ENCODE peak calls at places on chromosomes 7 and 10, in six cellular contexts. L is amniotic epithelial cell, J is lower lobe of right lung, X is left cardiac atrium, M is DND-41, D is ELR. I is an unnamed sample.

GRCh38 chr10:61987951-61988379 is 86.5 kb downstream of the ARID5B start:
- DNase-seq in X (no peak), M (no peak), J (no peak), L (no peak), D (no peak), I (no peak)

GRCh38 chr7:104627516-104627915 is 299.1 kb downstream of the LHFPL3 start:
- DNase-seq in J (no peak), M (peak), D (peak), L (peak), X (no peak), I (no peak)

GRCh38 chr7:4282434-4283223 is 399.5 kb upstream of the FOXK1 start:
- DNase-seq in L (no peak), D (peak), J (no peak), X (no peak), M (no peak), I (no peak)

GRCh38 chr7:112858838-112859237 is 68.6 kb upstream of the TMEM168 start:
- DNase-seq in M (no peak), X (no peak), D (no peak), L (no peak), J (no peak), I (no peak)

GRCh38 chr7:39595102-39595620 is 28.2 kb upstream of the RALA start:
- DNase-seq in X (no peak), J (no peak), D (no peak), L (peak), M (no peak), I (no peak)

GRCh38 chr7:85001493-85002345 is 185.1 kb downstream of the SEMA3D start:
- DNase-seq in D (no peak), J (no peak), M (no peak), L (peak), X (no peak), I (no peak)

GRCh38 chr10:71230656-71231025 is 18.3 kb downstream of the UNC5B start:
- DNase-seq in X (peak), M (no peak), J (no peak), L (peak), D (no peak), I (no peak)

GRCh38 chr7:8177109-8177933 is 84.6 kb downstream of the ICA1 start:
- DNase-seq in J (no peak), X (no peak), M (no peak), D (no peak), L (no peak), I (no peak)